ENCODE peak calls at places on chromosome 21, in six cellular contexts. W is PC-9, K is IMR-90, O is MM.1S, E is hepatocyte, F is osteoblast. I is an unnamed sample. For H3K4me1 and H4K20me1, the result is how much of the 10 kb centered on the place peaks cover.

GRCh38 chr21:41411449-41412089 is 14.5 kb upstream of the MX1 start:
- DNase-seq in O (no peak), W (no peak), K (no peak), F (no peak), E (no peak), I (peak)

GRCh38 chr21:44574457-44575306 is 1.2 kb downstream of the KRTAP10-4 start:
- DNase-seq in W (no peak), F (no peak), K (no peak), E (peak), O (no peak), I (no peak)

GRCh38 chr21:25283720-25284119 is 323.6 kb downstream of the MRPL39 start:
- DNase-seq in O (peak), E (peak), W (no peak), F (peak), K (peak), I (peak)

GRCh38 chr21:42974832-42975820 is 764 bp downstream of the PKNOX1 start:
- DNase-seq in F (peak), K (peak), O (peak), E (peak), W (peak), I (peak)

GRCh38 chr21:40204956-40205355 is 337.7 kb downstream of the PCP4 start:
- DNase-seq in K (no peak), W (no peak), F (no peak), O (no peak), E (peak), I (no peak)

GRCh38 chr21:41847066-41847804 is 31.9 kb downstream of the PRDM15 start:
- DNase-seq in W (no peak), O (no peak), F (peak), E (no peak), K (peak), I (no peak)

GRCh38 chr21:41777934-41778815 is 11.3 kb upstream of the RIPK4 start:
- DNase-seq in E (peak), W (peak), F (peak), O (no peak), K (peak), I (peak)

GRCh38 chr21:17775431-17776126 is 43.6 kb downstream of the C21orf91 start:
- DNase-seq in O (no peak), E (no peak), W (no peak), F (no peak), K (no peak), I (peak)

GRCh38 chr21:31900121-31900895 is 27.5 kb downstream of the HUNK start:
- DNase-seq in K (no peak), E (peak), O (no peak), F (no peak), W (no peak), I (no peak)

GRCh38 chr21:44932366-44933181 is 7.3 kb upstream of the SLX9 start:
- DNase-seq in F (peak), W (no peak), O (no peak), K (no peak), E (peak), I (peak)

GRCh38 chr21:33327792-33328433 is 3.1 kb downstream of the IFNAR1 start:
- DNase-seq in O (no peak), E (no peak), K (no peak), W (no peak), F (no peak), I (no peak)

GRCh38 chr21:33324311-33325221 is at the start of gene IFNAR1:
- DNase-seq in O (peak), F (peak), W (peak), E (peak), K (peak), I (peak)

GRCh38 chr21:33325222-33326067 is 675 bp downstream of the IFNAR1 start:
- DNase-seq in K (peak), W (peak), O (peak), E (peak), F (peak), I (peak)

GRCh38 chr21:33330726-33331125 is 6.0 kb downstream of the IFNAR1 start:
- DNase-seq in F (no peak), K (no peak), W (no peak), O (peak), E (no peak), I (peak)

DNA sequence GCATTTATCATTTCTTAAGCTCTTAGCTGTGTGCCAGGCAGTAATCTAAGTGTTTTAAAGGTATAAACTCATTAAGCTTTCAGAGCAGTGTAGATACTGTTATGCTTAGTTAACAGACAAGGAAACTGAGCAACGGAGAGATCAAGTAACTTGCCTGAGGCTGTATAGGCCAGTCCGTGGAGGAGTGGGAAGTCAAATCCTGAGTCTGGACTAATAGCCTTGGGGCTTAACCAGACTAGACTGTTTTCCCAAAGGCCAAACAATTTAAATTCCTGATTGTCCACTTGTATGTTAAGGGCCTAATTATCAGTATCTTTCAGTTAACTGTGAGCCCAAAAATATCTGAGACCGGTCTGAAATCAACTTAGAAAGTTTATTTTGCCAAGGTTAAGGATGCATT is 2.6 kb downstream of the IFNAR1 start:
- DNase-seq in O (no peak), E (no peak), K (no peak), W (no peak), F (no peak), I (no peak)
- H3K4me1 ChIP-seq in O (half or more), E (under half), K (under half), W (under half), F (under half), I (half or more)

GRCh38 chr21:37449302-37449937 is 82.8 kb downstream of the DYRK1A start:
- DNase-seq in O (no peak), F (peak), K (no peak), E (no peak), W (no peak), I (no peak)
- H4K20me1 ChIP-seq in O (under half), F (half or more), K (half or more), E (half or more), W (under half), I (under half)

DNA sequence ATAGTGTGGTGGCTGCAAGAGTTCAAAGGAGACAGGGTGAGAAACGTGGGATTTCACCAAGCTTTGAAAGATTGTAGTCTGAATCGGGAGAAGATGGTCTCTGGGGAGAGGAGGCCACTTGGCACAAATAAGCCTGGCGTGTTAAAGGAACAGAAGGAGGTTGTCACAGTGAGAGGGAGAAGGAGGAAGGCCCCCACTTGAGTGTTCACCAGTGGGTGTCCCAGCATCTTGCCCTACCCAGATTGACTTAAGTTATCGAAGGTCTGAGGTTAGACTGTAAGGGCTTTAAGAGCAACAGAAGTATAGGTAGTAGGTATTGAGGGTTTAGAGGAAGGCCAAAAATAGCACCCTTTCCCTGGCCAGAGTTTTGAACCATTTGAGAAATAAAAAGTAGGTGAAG is 48.0 kb downstream of the BACH1 start:
- DNase-seq in E (no peak), F (no peak), W (no peak), O (no peak), K (no peak), I (no peak)
- H3K4me1 ChIP-seq in E (under half), F (half or more), W (under half), O (under half), K (under half), I (under half)

GRCh38 chr21:33909756-33910155 is 5.8 kb downstream of the ATP5PO start:
- DNase-seq in O (no peak), E (no peak), W (no peak), K (no peak), F (no peak), I (no peak)
- H4K20me1 ChIP-seq in O (under half), E (under half), W (under half), K (under half), F (under half), I (under half)

GRCh38 chr21:38916214-38916964 is 110.7 kb downstream of the ETS2 start:
- DNase-seq in W (no peak), O (no peak), F (no peak), E (no peak), K (no peak), I (no peak)
- H3K4me1 ChIP-seq in W (under half), O (under half), F (under half), E (half or more), K (under half), I (under half)